ENCODE peak calls at places on chromosomes 1 and 21, in six cellular contexts. One of them, this sample, is unnamed.

GRCh38 chr1:25825605-25826004 is 5.9 kb downstream of the MTFR1L start:
- DNase-seq in mesenchymal stem cell: peak; percentile 43
- DNase-seq in neuronal stem cell: no peak
- DNase-seq in trophoblast cell: no peak
- DNase-seq in IMR-90: no peak
- DNase-seq in H1: no peak
- DNase-seq in this sample: no peak

GRCh38 chr1:230052018-230052417 is 15.0 kb upstream of the GALNT2 start:
- DNase-seq in mesenchymal stem cell: no peak
- DNase-seq in neuronal stem cell: no peak
- DNase-seq in trophoblast cell: no peak
- DNase-seq in IMR-90: no peak
- DNase-seq in H1: no peak
- DNase-seq in this sample: no peak

GRCh38 chr1:78651247-78651646 is 1.6 kb downstream of the IFI44 start:
- DNase-seq in mesenchymal stem cell: no peak
- DNase-seq in neuronal stem cell: no peak
- DNase-seq in trophoblast cell: no peak
- DNase-seq in IMR-90: peak; percentile 13
- DNase-seq in H1: no peak
- DNase-seq in this sample: no peak

GRCh38 chr1:23194119-23194984 is 22.9 kb downstream of the HTR1D start:
- DNase-seq in mesenchymal stem cell: peak; percentile 99
- DNase-seq in neuronal stem cell: no peak
- DNase-seq in trophoblast cell: peak; percentile 64
- DNase-seq in IMR-90: peak; percentile 95
- DNase-seq in H1: no peak
- DNase-seq in this sample: peak; percentile 56

GRCh38 chr1:21941370-21941769 is 4.3 kb upstream of the HSPG2 start:
- DNase-seq in mesenchymal stem cell: no peak
- DNase-seq in neuronal stem cell: no peak
- DNase-seq in trophoblast cell: no peak
- DNase-seq in IMR-90: no peak
- DNase-seq in H1: no peak
- DNase-seq in this sample: no peak

GRCh38 chr1:86705633-86705985 is 1.2 kb downstream of the SH3GLB1 start:
- DNase-seq in mesenchymal stem cell: peak; percentile 60
- DNase-seq in neuronal stem cell: no peak
- DNase-seq in trophoblast cell: no peak
- DNase-seq in IMR-90: no peak
- DNase-seq in H1: no peak
- DNase-seq in this sample: no peak

GRCh38 chr1:116425987-116426386 is 52.9 kb downstream of the ATP1A1 start:
- DNase-seq in mesenchymal stem cell: no peak
- DNase-seq in neuronal stem cell: no peak
- DNase-seq in trophoblast cell: no peak
- DNase-seq in IMR-90: no peak
- DNase-seq in H1: no peak
- DNase-seq in this sample: no peak

GRCh38 chr1:223811634-223812101 is 34.1 kb downstream of the TP53BP2 start:
- DNase-seq in mesenchymal stem cell: peak; percentile 64
- DNase-seq in neuronal stem cell: no peak
- DNase-seq in trophoblast cell: no peak
- DNase-seq in IMR-90: peak; percentile 49
- DNase-seq in H1: no peak
- DNase-seq in this sample: peak; percentile 45

GRCh38 chr1:108583757-108584156 is 23.9 kb downstream of the EEIG2 start:
- DNase-seq in mesenchymal stem cell: peak; percentile 75
- DNase-seq in neuronal stem cell: no peak
- DNase-seq in trophoblast cell: no peak
- DNase-seq in IMR-90: no peak
- DNase-seq in H1: no peak
- DNase-seq in this sample: no peak

GRCh38 chr1:147388969-147389368 is 146.5 kb downstream of the CHD1L start:
- DNase-seq in mesenchymal stem cell: no peak
- DNase-seq in neuronal stem cell: no peak
- DNase-seq in trophoblast cell: no peak
- DNase-seq in IMR-90: no peak
- DNase-seq in H1: no peak
- DNase-seq in this sample: no peak

GRCh38 chr21:34313116-34313515 is 50.7 kb upstream of the KCNE2 start:
- DNase-seq in mesenchymal stem cell: no peak
- DNase-seq in neuronal stem cell: no peak
- DNase-seq in trophoblast cell: no peak
- DNase-seq in IMR-90: peak; percentile 6
- DNase-seq in H1: no peak
- DNase-seq in this sample: peak; percentile 22

GRCh38 chr1:203026666-203027663 is 674 bp downstream of the PPFIA4 start:
- DNase-seq in mesenchymal stem cell: no peak
- DNase-seq in neuronal stem cell: no peak
- DNase-seq in trophoblast cell: no peak
- DNase-seq in IMR-90: no peak
- DNase-seq in H1: no peak
- DNase-seq in this sample: peak; percentile 31

GRCh38 chr1:154735061-154735800 is 127.2 kb upstream of the ADAR start:
- DNase-seq in mesenchymal stem cell: no peak
- DNase-seq in neuronal stem cell: no peak
- DNase-seq in trophoblast cell: no peak
- DNase-seq in IMR-90: no peak
- DNase-seq in H1: no peak
- DNase-seq in this sample: no peak

GRCh38 chr1:50969611-50970507 is at the start of gene CDKN2C:
- DNase-seq in mesenchymal stem cell: peak; percentile 88
- DNase-seq in neuronal stem cell: no peak
- DNase-seq in trophoblast cell: peak; percentile 47
- DNase-seq in IMR-90: peak; percentile 86
- DNase-seq in H1: peak; percentile 66
- DNase-seq in this sample: peak; percentile 68

GRCh38 chr21:45055861-45056260 is 18.5 kb upstream of the ADARB1 start:
- DNase-seq in mesenchymal stem cell: no peak
- DNase-seq in neuronal stem cell: no peak
- DNase-seq in trophoblast cell: no peak
- DNase-seq in IMR-90: peak; percentile 47
- DNase-seq in H1: no peak
- DNase-seq in this sample: no peak

GRCh38 chr1:245969274-245969673 is 537.8 kb downstream of the SMYD3 start:
- DNase-seq in mesenchymal stem cell: peak; percentile 92
- DNase-seq in neuronal stem cell: no peak
- DNase-seq in trophoblast cell: no peak
- DNase-seq in IMR-90: peak; percentile 93
- DNase-seq in H1: no peak
- DNase-seq in this sample: peak; percentile 10

GRCh38 chr1:21942464-21942863 is 5.4 kb upstream of the HSPG2 start:
- DNase-seq in mesenchymal stem cell: no peak
- DNase-seq in neuronal stem cell: no peak
- DNase-seq in trophoblast cell: no peak
- DNase-seq in IMR-90: no peak
- DNase-seq in H1: no peak
- DNase-seq in this sample: no peak

GRCh38 chr1:206591696-206592095 is 20.6 kb downstream of the EIF2D start:
- DNase-seq in mesenchymal stem cell: no peak
- DNase-seq in neuronal stem cell: no peak
- DNase-seq in trophoblast cell: no peak
- DNase-seq in IMR-90: no peak
- DNase-seq in H1: no peak
- DNase-seq in this sample: no peak

GRCh38 chr1:151399890-151400235 is 490 bp downstream of the PSMB4 start:
- DNase-seq in mesenchymal stem cell: peak; percentile 47
- DNase-seq in neuronal stem cell: no peak
- DNase-seq in trophoblast cell: peak; percentile 7
- DNase-seq in IMR-90: peak; percentile 19
- DNase-seq in H1: no peak
- DNase-seq in this sample: peak; percentile 58
- H3K4ac ChIP-seq in mesenchymal stem cell: peak overlapping the region; percentile 37
- H3K4ac ChIP-seq in neuronal stem cell: no peak overlapping the region
- H3K4ac ChIP-seq in trophoblast cell: peak overlapping the region; percentile 93
- H3K4ac ChIP-seq in IMR-90: peak overlapping the region; percentile 87
- H3K4ac ChIP-seq in H1: peak overlapping the region; percentile 2
- H3K4ac ChIP-seq in this sample: peak overlapping the region; percentile 86

DNA sequence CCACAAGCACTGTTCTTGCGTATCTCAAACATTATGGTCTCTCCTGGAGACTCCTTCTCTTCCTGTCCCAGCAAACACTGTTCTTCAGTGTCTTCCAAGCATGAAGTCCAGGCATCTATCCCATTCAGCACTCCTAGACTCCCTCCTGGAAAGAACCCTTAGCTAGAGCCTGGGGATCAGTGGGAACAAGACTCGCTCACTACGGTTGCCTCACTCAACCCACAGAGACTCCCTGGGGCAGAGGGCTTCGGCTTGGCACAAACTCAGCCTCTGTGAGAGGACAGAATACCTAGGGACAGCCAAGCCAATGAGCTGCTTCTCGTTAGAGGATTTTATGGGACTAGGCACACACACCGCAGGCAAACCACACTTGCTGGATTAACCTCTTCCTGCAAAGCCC is 86.5 kb upstream of the IPO9 start:
- DNase-seq in mesenchymal stem cell: no peak
- DNase-seq in neuronal stem cell: no peak
- DNase-seq in trophoblast cell: peak; percentile 54
- DNase-seq in IMR-90: no peak
- DNase-seq in H1: no peak
- DNase-seq in this sample: no peak
- H3K4me3 ChIP-seq in mesenchymal stem cell: no peak overlapping the region
- H3K4me3 ChIP-seq in neuronal stem cell: no peak overlapping the region
- H3K4me3 ChIP-seq in trophoblast cell: no peak overlapping the region
- H3K4me3 ChIP-seq in IMR-90: no peak overlapping the region
- H3K4me3 ChIP-seq in H1: no peak overlapping the region
- H3K4me3 ChIP-seq in this sample: no peak overlapping the region

GRCh38 chr1:54488831-54489626 is 59.0 kb upstream of the ACOT11 start:
- DNase-seq in mesenchymal stem cell: peak; percentile 77
- DNase-seq in neuronal stem cell: peak; percentile 90
- DNase-seq in trophoblast cell: peak; percentile 75
- DNase-seq in IMR-90: peak; percentile 49
- DNase-seq in H1: peak; percentile 96
- DNase-seq in this sample: peak; percentile 96
- H3K4ac ChIP-seq in mesenchymal stem cell: peak overlapping the region; percentile 95
- H3K4ac ChIP-seq in neuronal stem cell: peak overlapping the region; percentile 99
- H3K4ac ChIP-seq in trophoblast cell: peak overlapping the region; percentile 71
- H3K4ac ChIP-seq in IMR-90: peak overlapping the region; percentile 78
- H3K4ac ChIP-seq in H1: peak overlapping the region; percentile 97
- H3K4ac ChIP-seq in this sample: peak overlapping the region; percentile 74

GRCh38 chr1:216154063-216154462 is 269.2 kb downstream of the USH2A start:
- DNase-seq in mesenchymal stem cell: no peak
- DNase-seq in neuronal stem cell: no peak
- DNase-seq in trophoblast cell: no peak
- DNase-seq in IMR-90: no peak
- DNase-seq in H1: no peak
- DNase-seq in this sample: no peak
- H3K4me3 ChIP-seq in mesenchymal stem cell: no peak overlapping the region
- H3K4me3 ChIP-seq in neuronal stem cell: no peak overlapping the region
- H3K4me3 ChIP-seq in trophoblast cell: no peak overlapping the region
- H3K4me3 ChIP-seq in IMR-90: no peak overlapping the region
- H3K4me3 ChIP-seq in H1: no peak overlapping the region
- H3K4me3 ChIP-seq in this sample: no peak overlapping the region

GRCh38 chr21:31193761-31194160 is 150.3 kb downstream of the TIAM1 start:
- DNase-seq in mesenchymal stem cell: no peak
- DNase-seq in neuronal stem cell: no peak
- DNase-seq in trophoblast cell: no peak
- DNase-seq in IMR-90: no peak
- DNase-seq in H1: no peak
- DNase-seq in this sample: no peak
- H3K4ac ChIP-seq in mesenchymal stem cell: no peak overlapping the region
- H3K4ac ChIP-seq in neuronal stem cell: no peak overlapping the region
- H3K4ac ChIP-seq in trophoblast cell: no peak overlapping the region
- H3K4ac ChIP-seq in IMR-90: no peak overlapping the region
- H3K4ac ChIP-seq in H1: no peak overlapping the region
- H3K4ac ChIP-seq in this sample: no peak overlapping the region

GRCh38 chr1:183887826-183888819 is 83.2 kb downstream of the RGL1 start:
- DNase-seq in mesenchymal stem cell: no peak
- DNase-seq in neuronal stem cell: no peak
- DNase-seq in trophoblast cell: no peak
- DNase-seq in IMR-90: peak; percentile 15
- DNase-seq in H1: no peak
- DNase-seq in this sample: no peak
- H3K4me3 ChIP-seq in mesenchymal stem cell: no peak overlapping the region
- H3K4me3 ChIP-seq in neuronal stem cell: no peak overlapping the region
- H3K4me3 ChIP-seq in trophoblast cell: no peak overlapping the region
- H3K4me3 ChIP-seq in IMR-90: no peak overlapping the region
- H3K4me3 ChIP-seq in H1: no peak overlapping the region
- H3K4me3 ChIP-seq in this sample: no peak overlapping the region

DNA sequence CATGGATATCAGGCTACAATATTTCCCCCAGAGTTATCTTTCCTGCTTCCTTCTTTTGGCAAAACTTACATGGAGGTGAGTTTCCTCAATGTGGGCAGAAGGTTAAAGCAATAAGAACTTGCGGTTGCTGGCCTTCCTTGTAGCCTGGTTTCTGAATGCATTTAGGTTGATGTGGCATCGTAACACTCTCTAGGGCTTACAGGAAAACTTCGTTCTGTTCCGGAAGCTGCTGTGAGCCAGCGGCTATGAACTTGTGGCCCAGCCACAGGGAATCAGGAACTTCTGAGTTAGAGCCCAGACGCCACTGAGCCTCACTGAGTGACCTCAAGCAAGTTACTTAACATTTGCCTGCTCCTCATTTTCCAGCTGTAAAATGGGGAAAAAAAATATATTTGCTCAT is 623.4 kb upstream of the ADAMTS5 start:
- DNase-seq in mesenchymal stem cell: no peak
- DNase-seq in neuronal stem cell: no peak
- DNase-seq in trophoblast cell: no peak
- DNase-seq in IMR-90: no peak
- DNase-seq in H1: no peak
- DNase-seq in this sample: peak; percentile 2
- H3K4ac ChIP-seq in mesenchymal stem cell: no peak overlapping the region
- H3K4ac ChIP-seq in neuronal stem cell: no peak overlapping the region
- H3K4ac ChIP-seq in trophoblast cell: no peak overlapping the region
- H3K4ac ChIP-seq in IMR-90: no peak overlapping the region
- H3K4ac ChIP-seq in H1: no peak overlapping the region
- H3K4ac ChIP-seq in this sample: no peak overlapping the region

This sample was measured in mesendoderm.